ENCODE peak calls at places on chromosomes 11 and 22, in eight cellular contexts. M is body of pancreas, G is heart left ventricle, O is A549, K is stomach, S is ovary, A is lower leg skin, U is uterus. P is an unnamed sample.

GRCh38 chr11:108967571-108967970 is 302.7 kb downstream of the DDX10 start:
- DNase-seq in U (peak; percentile 29), M (no peak), O (no peak), A (no peak), K (no peak), S (no peak), G (peak; percentile 79), P (no peak)

GRCh38 chr11:122879785-122880184 is 2.8 kb upstream of the JHY start:
- DNase-seq in K (no peak), O (peak; percentile 10), U (no peak), G (no peak), A (no peak), S (no peak), M (no peak), P (no peak)

GRCh38 chr11:78061088-78061920 is 2.4 kb upstream of the THRSP start:
- DNase-seq in K (peak; percentile 64), G (peak; percentile 83), O (no peak), A (no peak), S (no peak), M (peak; percentile 75), U (no peak), P (no peak)

GRCh38 chr11:102410382-102410784 is 42.2 kb downstream of the TMEM123 start:
- DNase-seq in K (no peak), O (no peak), G (no peak), A (no peak), S (no peak), M (no peak), U (no peak), P (no peak)

GRCh38 chr11:63574856-63575602 is 11.8 kb upstream of the PLAAT2 start:
- DNase-seq in U (peak; percentile 68), M (no peak), S (peak; percentile 57), K (no peak), A (peak; percentile 56), G (peak; percentile 44), O (no peak), P (no peak)

GRCh38 chr11:133833899-133834296 is 11.4 kb downstream of the SPATA19 start:
- DNase-seq in K (no peak), M (no peak), G (no peak), A (no peak), O (no peak), U (no peak), S (no peak), P (no peak)

GRCh38 chr11:110305169-110306018 is 9.0 kb upstream of the RDX start:
- DNase-seq in U (no peak), K (no peak), M (no peak), A (no peak), G (no peak), O (peak; percentile 68), S (no peak), P (no peak)

GRCh38 chr22:46545041-46545796 is 7.8 kb upstream of the CELSR1 start:
- DNase-seq in G (no peak), A (no peak), O (no peak), K (no peak), U (no peak), M (no peak), S (no peak), P (no peak)

GRCh38 chr11:36165638-36166389 is 123.4 kb downstream of the COMMD9 start:
- DNase-seq in G (no peak), U (no peak), A (no peak), O (no peak), S (no peak), M (no peak), K (no peak), P (no peak)

GRCh38 chr11:34346551-34346950 is 11.3 kb downstream of the ABTB2 start:
- DNase-seq in S (no peak), O (peak; percentile 78), G (peak; percentile 53), A (peak; percentile 39), K (no peak), M (no peak), U (peak; percentile 48), P (no peak)

GRCh38 chr22:46487318-46487717 is 50.1 kb downstream of the CELSR1 start:
- DNase-seq in M (no peak), G (no peak), O (no peak), A (no peak), S (no peak), K (no peak), U (no peak), P (no peak)

GRCh38 chr22:23675502-23676415 is 15.1 kb upstream of the RGL4 start:
- DNase-seq in G (no peak), M (peak; percentile 77), O (no peak), U (no peak), S (no peak), A (no peak), K (peak; percentile 86), P (peak; percentile 74)

GRCh38 chr11:40315122-40315521 is 1144.3 kb downstream of the LRRC4C start:
- DNase-seq in M (no peak), S (no peak), K (no peak), A (no peak), U (no peak), G (no peak), O (no peak), P (no peak)

DNA sequence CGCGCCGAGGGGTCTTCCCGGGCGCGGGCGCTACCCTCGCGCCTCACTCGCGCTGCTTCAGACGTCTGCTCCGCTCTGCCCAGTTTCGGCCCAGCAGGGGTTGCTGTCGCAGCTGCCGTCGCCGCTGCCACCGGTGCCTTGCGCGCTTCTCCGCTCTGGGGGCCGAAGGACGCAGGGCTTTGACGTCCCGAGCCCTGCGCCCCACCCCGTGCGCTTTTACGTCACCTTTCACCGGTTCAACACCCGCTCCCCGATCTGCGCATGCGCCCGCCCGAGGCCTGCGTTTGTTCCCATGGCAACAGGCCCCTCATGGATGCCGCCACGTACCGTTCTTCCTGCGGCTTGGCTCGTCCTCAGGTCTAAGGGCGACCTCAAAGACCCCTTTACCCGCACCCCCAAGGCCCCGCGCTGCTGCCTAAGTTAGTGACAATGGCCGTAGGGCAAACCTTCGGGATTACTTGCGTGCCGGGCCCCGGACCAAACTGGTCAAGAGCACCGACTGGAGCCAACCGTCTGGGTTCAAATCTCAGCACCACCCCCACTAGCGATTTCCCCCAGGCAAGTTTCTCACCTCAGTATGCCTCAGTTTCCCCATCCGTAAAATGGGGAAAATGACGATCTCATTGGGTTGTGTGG is 642 bp upstream of the CDK2AP2 start:
- DNase-seq in U (peak; percentile 95), O (peak; percentile 98), S (peak; percentile 98), A (peak; percentile 96), G (peak; percentile 100), K (peak; percentile 99), M (peak; percentile 99), P (peak; percentile 98)
- TF ChIP-seq POLR2A in U (peak; percentile 43), O (peak; percentile 48), S (peak; percentile 48), A (no peak), G (no peak), K (peak; percentile 72), M (peak; percentile 86), P (peak; percentile 77)

GRCh38 chr11:73322986-73323306 is 14.9 kb downstream of the ARHGEF17 start:
- DNase-seq in O (no peak), S (no peak), U (no peak), G (no peak), K (no peak), M (no peak), A (no peak), P (no peak)

GRCh38 chr11:73324116-73324515 is 16.0 kb downstream of the ARHGEF17 start:
- DNase-seq in U (no peak), G (no peak), K (peak; percentile 51), O (no peak), M (no peak), S (no peak), A (no peak), P (no peak)

GRCh38 chr11:73324665-73325035 is 16.6 kb downstream of the ARHGEF17 start:
- DNase-seq in A (no peak), M (no peak), O (no peak), S (no peak), G (no peak), U (no peak), K (no peak), P (no peak)

GRCh38 chr11:73322111-73322985 is 14.3 kb downstream of the ARHGEF17 start:
- DNase-seq in M (no peak), O (no peak), K (no peak), U (no peak), G (no peak), A (no peak), S (peak; percentile 49), P (no peak)

DNA sequence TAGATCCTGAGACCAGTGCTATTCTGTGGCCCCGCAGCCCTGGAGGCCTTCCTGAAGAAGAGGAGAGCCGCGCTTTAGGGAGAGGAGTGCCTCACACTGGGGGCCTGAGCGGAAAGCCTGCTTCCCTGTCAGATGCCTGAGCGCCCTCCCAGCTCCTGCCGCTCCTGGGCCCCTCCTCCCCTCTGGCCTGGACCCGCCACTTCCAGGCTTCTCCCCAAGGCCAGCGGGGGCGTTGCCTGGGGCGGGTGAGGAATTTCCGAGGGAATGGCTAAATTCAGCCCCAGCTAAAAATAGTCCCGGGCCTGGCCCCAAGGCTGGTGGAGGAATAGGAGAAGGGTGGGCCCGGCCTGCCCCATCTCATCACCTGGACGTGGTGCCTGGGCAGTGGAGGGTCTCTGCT is 15.4 kb downstream of the ARHGEF17 start:
- DNase-seq in G (peak; percentile 89), S (peak; percentile 96), A (peak; percentile 47), M (peak; percentile 57), O (no peak), K (peak; percentile 47), U (peak; percentile 96), P (no peak)
- TF ChIP-seq POLR2A in G (peak; percentile 51), S (no peak), A (no peak), M (no peak), O (no peak), K (no peak), U (peak; percentile 44), P (no peak)

GRCh38 chr22:36507518-36508010 is 724 bp upstream of the FOXRED2 start:
- DNase-seq in K (no peak), O (no peak), S (no peak), A (no peak), G (no peak), M (no peak), U (no peak), P (no peak)

GRCh38 chr22:36512333-36512732 is 5.5 kb upstream of the FOXRED2 start:
- DNase-seq in U (no peak), K (no peak), S (no peak), M (no peak), A (no peak), G (no peak), O (no peak), P (no peak)

GRCh38 chr22:36510966-36511881 is 4.4 kb upstream of the FOXRED2 start:
- DNase-seq in O (peak; percentile 55), U (peak; percentile 42), G (no peak), A (no peak), M (peak; percentile 32), K (no peak), S (peak; percentile 50), P (peak; percentile 49)

GRCh38 chr22:36506637-36507517 is at the start of gene FOXRED2:
- DNase-seq in S (peak; percentile 91), O (peak; percentile 78), K (peak; percentile 93), G (peak; percentile 93), A (peak; percentile 81), U (peak; percentile 92), M (peak; percentile 92), P (peak; percentile 93)

GRCh38 chr22:36510384-36510783 is 3.5 kb upstream of the FOXRED2 start:
- DNase-seq in U (no peak), O (no peak), A (no peak), K (no peak), M (no peak), G (no peak), S (no peak), P (peak; percentile 28)
- TF ChIP-seq POLR2A in U (no peak), O (no peak), A (no peak), K (no peak), M (no peak), G (no peak), S (no peak), P (peak; percentile 17)

GRCh38 chr11:11842426-11843008 is 745 bp downstream of the USP47 start:
- DNase-seq in O (peak; percentile 76), A (peak; percentile 60), S (peak; percentile 56), G (peak; percentile 49), M (peak; percentile 58), U (no peak), K (peak; percentile 62), P (peak; percentile 85)
- TF ChIP-seq POLR2A in O (no peak), A (no peak), S (peak; percentile 42), G (no peak), M (no peak), U (peak; percentile 26), K (peak; percentile 43), P (peak; percentile 75)

P was measured in erythroblast.